ENCODE peak calls at places on chromosome 20, in four cellular contexts. I is GM12878, X is GM12891, B is H1. H is an unnamed sample.

GRCh38 chr20:41081276-41081814 is 52.7 kb downstream of the TOP1 start:
- DNase-seq in B (no peak), X (no peak), I (no peak), H (no peak)

GRCh38 chr20:62470003-62470402 is 5.8 kb downstream of the GATA5 start:
- DNase-seq in X (no peak), I (no peak), B (no peak), H (no peak)

GRCh38 chr20:23365390-23366165 is 3.6 kb downstream of the GZF1 start:
- DNase-seq in X (no peak), I (no peak), B (no peak), H (no peak)

GRCh38 chr20:50635676-50636600 is 55.4 kb downstream of the RIPOR3 start:
- DNase-seq in I (no peak), X (peak), B (no peak), H (peak)

GRCh38 chr20:40416274-40416673 is 272.8 kb downstream of the MAFB start:
- DNase-seq in B (no peak), I (no peak), X (no peak), H (no peak)

GRCh38 chr20:4812216-4812615 is 90.5 kb downstream of the PRND start:
- DNase-seq in B (no peak), X (no peak), I (no peak), H (no peak)

GRCh38 chr20:49790077-49790798 is 22.4 kb upstream of the SLC9A8 start:
- DNase-seq in B (no peak), X (no peak), I (no peak), H (no peak)

GRCh38 chr20:4998160-4998651 is 3.1 kb downstream of the SLC23A2 start:
- DNase-seq in X (no peak), I (peak), B (no peak), H (no peak)

GRCh38 chr20:64026-64603 is 23.4 kb upstream of the DEFB125 start:
- DNase-seq in I (no peak), B (no peak), X (no peak), H (no peak)

GRCh38 chr20:22453244-22454080 is 130.9 kb downstream of the FOXA2 start:
- DNase-seq in B (no peak), I (no peak), X (no peak), H (no peak)

GRCh38 chr20:2210646-2211556 is 84.9 kb upstream of the TGM3 start:
- DNase-seq in B (no peak), I (no peak), X (no peak), H (no peak)

GRCh38 chr20:59632426-59633113 is 28.2 kb downstream of the PHACTR3 start:
- DNase-seq in B (no peak), I (no peak), X (no peak), H (no peak)

GRCh38 chr20:47785900-47786762 is 850 bp upstream of the SULF2 start:
- DNase-seq in X (peak), B (no peak), I (no peak), H (peak)

GRCh38 chr20:10667077-10667401 is 6.8 kb downstream of the JAG1 start:
- DNase-seq in B (no peak), I (no peak), X (no peak), H (no peak)

GRCh38 chr20:34989670-34990069 is 34.0 kb downstream of the MYH7B start:
- DNase-seq in I (no peak), B (no peak), X (no peak), H (no peak)

GRCh38 chr20:51700809-51701285 is 67.3 kb downstream of the ATP9A start:
- DNase-seq in B (no peak), I (no peak), X (peak), H (no peak)

DNA sequence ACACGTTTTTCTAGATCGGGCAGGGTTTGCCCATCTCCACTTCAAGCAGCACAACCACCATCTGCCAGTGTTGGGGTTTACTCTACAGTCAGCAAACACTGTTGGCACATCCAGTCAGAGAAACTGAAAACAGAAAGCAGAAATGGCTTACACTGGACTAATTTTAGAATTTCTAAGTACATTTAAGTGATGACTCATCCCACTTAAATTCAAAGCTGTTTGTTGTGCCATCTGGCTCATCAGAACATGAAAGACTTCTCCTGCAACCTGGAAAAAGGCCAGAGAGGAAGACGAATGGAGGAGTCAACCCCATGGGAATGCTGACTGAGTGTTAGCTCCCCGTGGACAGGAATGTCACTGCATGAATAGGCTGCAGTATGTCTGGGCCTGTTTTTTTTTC is 21.8 kb downstream of the FAM209B start:
- DNase-seq in X (peak), B (no peak), I (peak), H (peak)
- TF ChIP-seq POLR2AphosphoS5 in X (no peak), B (no peak), I (no peak), H (no peak)

DNA sequence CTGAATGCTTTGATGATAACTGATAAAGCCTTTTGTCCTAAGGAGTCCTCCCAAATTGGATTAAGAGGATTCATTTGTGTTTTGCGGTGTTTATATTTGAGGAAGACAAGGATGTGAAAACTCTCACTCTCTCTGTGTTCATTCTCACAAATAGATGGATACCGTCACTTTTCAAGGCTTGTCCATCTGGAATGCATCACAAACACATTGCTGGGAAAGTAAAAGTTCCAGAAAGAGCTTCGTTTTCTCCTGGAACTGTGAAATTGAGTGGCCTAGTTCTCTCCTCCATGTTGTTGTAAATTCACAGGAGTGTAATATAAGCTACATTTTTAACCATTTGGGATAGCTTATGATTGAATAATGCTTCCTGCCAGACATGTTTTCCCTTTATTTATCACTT is 581.6 kb upstream of the FLRT3 start:
- DNase-seq in B (no peak), X (no peak), I (no peak), H (no peak)
- TF ChIP-seq TAF1 in B (no peak), X (no peak), I (no peak), H (no peak)

DNA sequence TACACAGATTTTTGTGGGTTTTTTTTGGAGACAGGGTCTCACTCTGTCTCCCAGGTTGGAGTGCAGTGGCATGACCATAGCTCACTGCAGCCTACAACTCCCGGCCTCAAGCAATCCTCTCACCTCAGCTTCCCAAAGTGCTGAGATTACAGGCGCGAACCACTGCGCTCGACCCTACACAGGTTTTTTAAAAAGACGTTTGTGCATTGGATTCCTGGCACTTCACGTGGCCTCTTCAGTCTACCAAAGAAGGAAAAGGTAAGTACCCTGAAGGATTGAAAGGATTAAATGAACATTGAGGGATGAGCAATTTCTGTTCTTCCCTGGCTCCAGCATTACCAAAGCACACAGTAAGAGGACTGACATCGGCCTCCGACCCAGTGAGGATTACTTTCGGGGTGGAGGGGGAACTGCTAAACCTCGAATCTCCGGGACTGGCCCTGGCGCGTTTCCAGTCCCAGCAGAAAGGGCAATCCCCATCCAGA is 556 bp upstream of the YWHAB start:
- DNase-seq in B (no peak), I (no peak), X (no peak), H (no peak)
- TF ChIP-seq POLR2A in B (no peak), I (no peak), X (no peak), H (no peak)

GRCh38 chr20:33781945-33782344 is 29.2 kb upstream of the CHMP4B start:
- DNase-seq in I (no peak), B (no peak), X (no peak), H (no peak)
- TF ChIP-seq POLR2AphosphoS5 in I (no peak), B (no peak), X (no peak), H (no peak)

GRCh38 chr20:32636821-32637220 is 36.9 kb downstream of the C20orf203 start:
- DNase-seq in I (no peak), B (no peak), X (no peak), H (no peak)

GRCh38 chr20:32637738-32638137 is 36.0 kb downstream of the C20orf203 start:
- DNase-seq in B (no peak), I (no peak), X (no peak), H (no peak)

GRCh38 chr20:32635764-32636163 is 38.0 kb downstream of the C20orf203 start:
- DNase-seq in X (no peak), B (no peak), I (no peak), H (no peak)

GRCh38 chr20:32637311-32637710 is 36.4 kb downstream of the C20orf203 start:
- DNase-seq in I (no peak), X (no peak), B (no peak), H (no peak)

GRCh38 chr20:32636278-32636677 is 37.5 kb downstream of the C20orf203 start:
- DNase-seq in B (no peak), X (no peak), I (no peak), H (no peak)
- TF ChIP-seq TAF1 in B (no peak), X (no peak), I (no peak), H (no peak)

GRCh38 chr20:45361794-45362193 is 1.2 kb upstream of the SYS1 start:
- DNase-seq in I (no peak), X (no peak), B (no peak), H (no peak)

GRCh38 chr20:45358282-45359068 is 4.5 kb upstream of the SYS1 start:
- DNase-seq in B (no peak), X (no peak), I (no peak), H (no peak)

GRCh38 chr20:45362804-45363610 is at the start of gene SYS1:
- DNase-seq in B (peak), I (peak), X (peak), H (peak)

GRCh38 chr20:45359069-45359405 is 3.9 kb upstream of the SYS1 start:
- DNase-seq in I (no peak), X (no peak), B (no peak), H (no peak)

GRCh38 chr20:45359406-45360148 is 3.4 kb upstream of the SYS1 start:
- DNase-seq in I (no peak), B (no peak), X (no peak), H (no peak)
- TF ChIP-seq POLR2A in I (no peak), B (no peak), X (no peak), H (no peak)

DNA sequence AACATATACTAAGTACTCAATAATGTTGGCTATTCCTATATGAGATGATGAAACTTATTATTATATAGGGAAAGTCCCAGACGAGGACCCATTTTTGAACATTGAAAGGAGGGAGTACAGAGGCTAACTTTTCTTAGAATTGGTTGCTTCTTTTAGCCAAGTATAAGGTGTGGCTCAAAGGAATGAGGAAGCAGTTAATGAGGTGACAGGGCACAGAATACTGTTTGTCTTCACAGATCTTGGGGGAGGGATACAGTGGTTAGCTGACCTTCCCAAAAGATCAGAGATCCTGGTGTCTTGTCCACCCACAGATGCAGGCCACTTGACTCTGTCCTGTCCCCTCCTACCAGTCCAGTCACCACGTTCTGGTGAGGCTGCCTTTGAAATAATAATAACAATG is 67.8 kb upstream of the EPB41L1 start:
- DNase-seq in I (no peak), B (no peak), X (no peak), H (no peak)
- TF ChIP-seq POLR2AphosphoS5 in I (no peak), B (no peak), X (no peak), H (no peak)